ENCODE peak calls at places on chromosome 22, in five cellular contexts. O, L, N, D and X are unnamed samples.

GRCh38 chr22:19942071-19942885 is 660 bp upstream of the TXNRD2 start:
- DNase-seq in N (peak; percentile 72), L (peak; percentile 83), O (peak; percentile 58), D (no peak), X (peak; percentile 51)

GRCh38 chr22:40524392-40525249 is 111.9 kb downstream of the MRTFA start:
- DNase-seq in D (no peak), O (peak; percentile 47), L (peak; percentile 31), N (no peak), X (peak; percentile 68)

GRCh38 chr22:23215294-23216204 is 35.2 kb downstream of the BCR start:
- DNase-seq in L (peak; percentile 56), N (no peak), O (peak; percentile 23), D (no peak), X (peak; percentile 71)

GRCh38 chr22:36083056-36083455 is 54.4 kb upstream of the RBFOX2 start:
- DNase-seq in N (no peak), L (no peak), O (no peak), D (no peak), X (no peak)

GRCh38 chr22:46439111-46439510 is 98.3 kb downstream of the CELSR1 start:
- DNase-seq in N (no peak), L (no peak), D (no peak), O (no peak), X (no peak)

GRCh38 chr22:47034076-47034808 is 271.8 kb downstream of the TBC1D22A start:
- DNase-seq in N (no peak), O (no peak), D (no peak), L (no peak), X (no peak)

GRCh38 chr22:31139066-31139465 is 1.2 kb downstream of the PLA2G3 start:
- DNase-seq in L (no peak), O (no peak), N (no peak), D (no peak), X (no peak)

GRCh38 chr22:47295226-47295901 is 532.9 kb downstream of the TBC1D22A start:
- DNase-seq in D (no peak), L (no peak), N (no peak), O (no peak), X (no peak)

GRCh38 chr22:43828711-43829447 is 16.8 kb upstream of the EFCAB6 start:
- DNase-seq in L (no peak), D (no peak), O (peak; percentile 87), N (no peak), X (no peak)

GRCh38 chr22:44583854-44584253 is 85.8 kb upstream of the RTL6 start:
- DNase-seq in N (no peak), O (no peak), L (no peak), D (no peak), X (no peak)

GRCh38 chr22:21587803-21588611 is 20.5 kb downstream of the UBE2L3 start:
- DNase-seq in L (no peak), N (no peak), O (peak; percentile 38), D (peak; percentile 64), X (no peak)

GRCh38 chr22:27331526-27332281 is 469.9 kb downstream of the MN1 start:
- DNase-seq in N (no peak), O (peak; percentile 28), D (no peak), L (peak; percentile 48), X (peak; percentile 39)

GRCh38 chr22:43561421-43562178 is 149.8 kb downstream of the MPPED1 start:
- DNase-seq in O (no peak), L (no peak), D (no peak), N (no peak), X (no peak)

GRCh38 chr22:36926721-36927435 is 13.4 kb downstream of the CSF2RB start:
- DNase-seq in N (no peak), O (no peak), D (no peak), L (no peak), X (no peak)

GRCh38 chr22:48745842-48746788 is 1081.6 kb downstream of the BRD1 start:
- DNase-seq in O (no peak), N (no peak), D (no peak), L (no peak), X (no peak)

GRCh38 chr22:17917490-17917983 is 106.8 kb downstream of the MICAL3 start:
- DNase-seq in D (no peak), L (no peak), O (no peak), N (no peak), X (no peak)

GRCh38 chr22:23537421-23537820 is 42.7 kb downstream of the IGLL1 start:
- DNase-seq in N (no peak), O (no peak), L (no peak), D (no peak), X (no peak)

GRCh38 chr22:36541831-36542391 is 12.9 kb upstream of the EIF3D start:
- DNase-seq in D (no peak), O (peak; percentile 94), N (no peak), L (peak; percentile 30), X (peak; percentile 89)

GRCh38 chr22:36734171-36735058 is 30.9 kb upstream of the CACNG2 start:
- DNase-seq in O (peak; percentile 54), L (peak; percentile 53), D (no peak), N (peak; percentile 25), X (no peak)